ENCODE peak calls at places on chromosome 21, in five cellular contexts. Q is brain microvascular endothelial cell, B is fibroblast of lung, D is heart right ventricle, X is HCT116. Y is an unnamed sample. For H3K27me3, the result is how much of the 10 kb centered on the place peaks cover.

GRCh38 chr21:41295721-41296254 is 20.8 kb upstream of the FAM3B start:
- DNase-seq in Q (no peak), D (no peak), B (no peak), X (no peak), Y (peak)

GRCh38 chr21:38380391-38381137 is 117.7 kb downstream of the ERG start:
- DNase-seq in X (no peak), D (no peak), Q (peak), B (peak), Y (peak)

GRCh38 chr21:33302796-33303195 is 22.0 kb upstream of the IFNAR1 start:
- DNase-seq in X (no peak), D (no peak), Q (no peak), B (no peak), Y (no peak)

GRCh38 chr21:28587748-28588147 is 404.9 kb downstream of the LTN1 start:
- DNase-seq in D (no peak), X (no peak), Q (no peak), B (no peak), Y (peak)

GRCh38 chr21:41903559-41904351 is 24.6 kb upstream of the PRDM15 start:
- DNase-seq in X (no peak), D (no peak), Q (no peak), B (no peak), Y (no peak)

GRCh38 chr21:40976198-40977114 is 129.5 kb upstream of the DSCAM start:
- DNase-seq in X (no peak), B (no peak), Q (no peak), D (no peak), Y (no peak)

GRCh38 chr21:25298512-25299491 is 308.5 kb downstream of the MRPL39 start:
- DNase-seq in Q (no peak), B (peak), D (no peak), X (no peak), Y (no peak)

GRCh38 chr21:28949318-28949717 is 43.4 kb downstream of the LTN1 start:
- DNase-seq in Q (no peak), B (no peak), D (no peak), X (no peak), Y (no peak)

GRCh38 chr21:31666445-31667010 is 7.0 kb downstream of the SOD1 start:
- DNase-seq in Q (no peak), X (no peak), B (no peak), D (no peak), Y (no peak)

GRCh38 chr21:17444828-17445227 is 68.0 kb upstream of the CXADR start:
- DNase-seq in X (no peak), D (no peak), Q (no peak), B (no peak), Y (no peak)

GRCh38 chr21:28229811-28230210 is 762.9 kb downstream of the LTN1 start:
- DNase-seq in X (no peak), B (peak), Q (no peak), D (no peak), Y (peak)

GRCh38 chr21:42997053-42997452 is 22.7 kb downstream of the PKNOX1 start:
- DNase-seq in D (peak), Q (peak), B (peak), X (no peak), Y (peak)

GRCh38 chr21:16891821-16892220 is 621.0 kb upstream of the CXADR start:
- DNase-seq in X (no peak), D (no peak), Q (peak), B (peak), Y (peak)

GRCh38 chr21:43279578-43279894 is 110.7 kb downstream of the CRYAA start:
- DNase-seq in B (no peak), D (no peak), Q (no peak), X (no peak), Y (no peak)

GRCh38 chr21:17003763-17004373 is 509.0 kb upstream of the CXADR start:
- DNase-seq in X (no peak), B (peak), Q (peak), D (no peak), Y (peak)

GRCh38 chr21:37712204-37712934 is 203.9 kb downstream of the KCNJ6 start:
- DNase-seq in D (peak), B (peak), Q (peak), X (peak), Y (peak)

GRCh38 chr21:32818411-32818810 is 46.9 kb upstream of the PAXBP1 start:
- DNase-seq in B (no peak), X (no peak), Q (no peak), D (no peak), Y (no peak)

GRCh38 chr21:42309753-42310213 is 5.4 kb downstream of the TFF3 start:
- DNase-seq in Q (peak), X (peak), D (peak), B (no peak), Y (peak)

GRCh38 chr21:28230559-28230958 is 762.1 kb downstream of the LTN1 start:
- DNase-seq in X (no peak), Q (no peak), D (no peak), B (no peak), Y (peak)

GRCh38 chr21:15520811-15521643 is 208.8 kb upstream of the USP25 start:
- DNase-seq in Q (no peak), X (no peak), B (no peak), D (no peak), Y (no peak)
- TF ChIP-seq CTCF in Q (peak), X (peak), B (peak), D (no peak), Y (peak)

DNA sequence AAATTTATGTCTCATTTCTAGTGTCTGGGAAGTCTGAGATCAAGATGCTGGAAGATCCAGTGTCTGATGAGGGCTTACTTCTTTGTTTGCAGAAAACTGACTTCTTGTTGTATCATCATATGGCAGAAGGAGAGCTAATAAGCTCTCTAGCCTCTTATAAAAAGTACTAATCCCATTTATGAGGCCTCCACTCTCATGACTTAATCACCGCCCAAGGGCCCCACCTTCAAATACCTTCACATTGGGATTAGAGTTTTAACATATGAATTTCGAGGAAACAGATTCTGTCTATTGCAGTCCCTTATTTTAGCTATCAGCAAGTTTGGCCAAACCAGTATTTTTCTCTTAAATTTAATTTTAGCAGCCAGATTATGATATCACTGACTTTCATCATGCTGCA is 150.2 kb upstream of the TMPRSS15 start:
- DNase-seq in B (no peak), X (no peak), Q (no peak), D (no peak), Y (no peak)
- H3K4me3 ChIP-seq in B (no peak), X (no peak), Q (no peak), D (no peak), Y (no peak)

GRCh38 chr21:45491056-45491455 is 51.2 kb downstream of the SLC19A1 start:
- DNase-seq in D (no peak), Q (no peak), X (no peak), B (no peak), Y (no peak)
- H3K27me3 ChIP-seq in D (under half), Q (under half), X (under half), B (under half), Y (under half)

DNA sequence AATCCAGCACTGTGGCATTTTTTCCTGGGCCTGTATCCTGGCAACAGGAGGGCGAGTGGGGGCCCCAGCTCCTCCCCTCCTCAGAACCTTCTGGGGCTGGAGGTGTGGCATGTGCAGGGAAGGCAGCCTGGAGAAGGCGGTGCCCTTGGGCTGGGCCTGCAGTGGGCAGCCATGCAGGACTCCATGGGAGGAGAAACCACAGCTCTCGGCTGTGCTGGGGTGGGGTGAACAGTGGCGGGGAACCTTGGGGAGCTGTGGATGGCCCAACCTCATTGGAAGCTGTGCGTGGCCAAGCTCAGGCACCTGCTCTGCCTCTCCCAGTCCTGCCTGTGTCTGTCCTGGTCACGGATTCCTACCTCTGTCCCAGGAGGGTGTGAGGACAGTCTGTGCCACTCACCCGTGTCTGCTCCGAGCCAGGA is 15.7 kb downstream of the COL18A1 start:
- DNase-seq in X (no peak), Q (no peak), D (peak), B (peak), Y (no peak)
- TF ChIP-seq CTCF in X (no peak), Q (no peak), D (no peak), B (no peak), Y (no peak)

GRCh38 chr21:34524671-34525601 is 12.9 kb upstream of the KCNE1 start:
- DNase-seq in B (peak), D (no peak), Q (no peak), X (no peak), Y (peak)
- H3K4me3 ChIP-seq in B (peak), D (peak), Q (peak), X (no peak), Y (no peak)

DNA sequence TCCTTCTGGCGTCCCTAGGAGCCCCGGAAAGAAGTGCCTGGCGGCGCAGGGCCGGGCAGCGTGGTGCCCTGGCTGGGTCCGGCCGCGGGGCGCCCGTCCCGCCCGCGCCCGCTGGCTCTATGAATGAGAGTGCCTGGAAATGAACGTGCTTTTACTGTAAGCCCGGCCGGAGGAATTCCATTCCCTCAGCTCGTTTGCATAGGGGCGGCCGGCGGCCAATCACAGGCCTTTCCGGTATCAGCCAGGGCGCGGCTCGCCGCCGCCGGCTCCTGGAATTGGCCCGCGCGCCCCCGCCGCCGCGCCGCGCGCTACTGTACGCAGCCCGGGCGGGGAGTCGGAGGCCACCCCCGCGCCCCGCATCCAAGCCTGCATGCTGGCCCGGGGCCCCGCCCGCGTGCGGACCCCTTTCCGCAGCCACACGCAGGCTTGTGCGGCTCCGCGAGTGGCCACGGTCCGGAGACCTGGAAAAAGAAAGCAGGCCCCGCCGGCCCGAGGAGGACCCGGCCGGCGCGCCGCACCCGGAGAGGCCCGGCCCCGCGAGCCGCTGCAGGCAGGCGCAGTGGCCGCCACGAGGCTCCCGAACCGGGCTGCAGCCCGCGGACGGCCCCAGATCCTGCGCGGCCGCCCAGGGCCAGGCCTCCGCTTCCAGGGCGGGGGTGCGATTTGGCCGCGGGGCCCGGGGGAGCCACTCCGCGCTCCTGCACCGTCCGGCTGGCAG is 160.4 kb downstream of the RUNX1 start:
- DNase-seq in Q (peak), B (peak), X (peak), D (peak), Y (peak)
- H3K27me3 ChIP-seq in Q (under half), B (under half), X (under half), D (half or more), Y (under half)

GRCh38 chr21:44506279-44507255 is 33.4 kb downstream of the KRTAP10-1 start:
- DNase-seq in D (no peak), B (no peak), X (no peak), Q (no peak), Y (no peak)
- TF ChIP-seq CTCF in D (no peak), B (no peak), X (no peak), Q (no peak), Y (no peak)